ENCODE peak calls at places on chromosomes 16 and 17, in eight cellular contexts. T is A549, Y is ovary, M is heart left ventricle, F is esophagus squamous epithelium, Q is uterus, K is tibial nerve, U is transverse colon. C is an unnamed sample.

GRCh38 chr16:3715430-3715829 is 1.9 kb downstream of the TRAP1 start:
- DNase-seq in T (no peak), Y (no peak), M (no peak), F (no peak), Q (no peak), K (no peak), U (no peak), C (no peak)

GRCh38 chr16:85086347-85087291 is 25.7 kb downstream of the CIBAR2 start:
- DNase-seq in T (peak; percentile 95), Y (peak; percentile 69), M (peak; percentile 78), F (no peak), Q (peak; percentile 71), K (peak; percentile 68), U (peak; percentile 77), C (peak; percentile 88)

GRCh38 chr17:75457047-75457654 is 716 bp downstream of the TMEM94 start:
- DNase-seq in T (no peak), Y (peak; percentile 65), M (no peak), F (no peak), Q (peak; percentile 47), K (no peak), U (no peak), C (no peak)

GRCh38 chr17:17609121-17609520 is 17.6 kb upstream of the PEMT start:
- DNase-seq in T (no peak), Y (no peak), M (no peak), F (no peak), Q (no peak), K (no peak), U (no peak), C (no peak)

GRCh38 chr16:2238396-2239230 is 2.4 kb downstream of the DNASE1L2 start:
- DNase-seq in T (no peak), Y (no peak), M (no peak), F (no peak), Q (no peak), K (no peak), U (no peak), C (no peak)

GRCh38 chr17:49219987-49220386 is 9.5 kb downstream of the ABI3 start:
- DNase-seq in T (no peak), Y (no peak), M (no peak), F (no peak), Q (no peak), K (no peak), U (no peak), C (no peak)

GRCh38 chr16:17364319-17365210 is 106.2 kb downstream of the XYLT1 start:
- DNase-seq in T (no peak), Y (no peak), M (no peak), F (no peak), Q (peak; percentile 71), K (no peak), U (no peak), C (peak; percentile 63)

GRCh38 chr17:31699281-31699680 is 159.8 kb downstream of the COPRS start:
- DNase-seq in T (no peak), Y (no peak), M (no peak), F (no peak), Q (no peak), K (no peak), U (peak; percentile 41), C (no peak)

GRCh38 chr16:46916980-46917379 is 32.8 kb downstream of the GPT2 start:
- DNase-seq in T (peak; percentile 25), Y (no peak), M (no peak), F (no peak), Q (no peak), K (no peak), U (no peak), C (no peak)

GRCh38 chr17:14340968-14341412 is 40.1 kb downstream of the HS3ST3B1 start:
- DNase-seq in T (no peak), Y (no peak), M (no peak), F (no peak), Q (no peak), K (no peak), U (no peak), C (no peak)

GRCh38 chr16:4693956-4694663 is 748 bp downstream of the NUDT16L1 start:
- DNase-seq in T (peak; percentile 48), Y (peak; percentile 73), M (peak; percentile 71), F (no peak), Q (peak; percentile 74), K (no peak), U (peak; percentile 56), C (peak; percentile 75)

GRCh38 chr16:1474047-1474446 is 781 bp downstream of the CLCN7 start:
- DNase-seq in T (no peak), Y (no peak), M (no peak), F (no peak), Q (no peak), K (no peak), U (no peak), C (no peak)

GRCh38 chr17:68053237-68054030 is 17.9 kb downstream of the KPNA2 start:
- DNase-seq in T (no peak), Y (no peak), M (no peak), F (no peak), Q (peak; percentile 59), K (no peak), U (no peak), C (peak; percentile 53)

GRCh38 chr16:3467920-3468319 is 24.4 kb downstream of the NAA60 start:
- DNase-seq in T (no peak), Y (no peak), M (no peak), F (no peak), Q (no peak), K (no peak), U (no peak), C (no peak)

GRCh38 chr17:72618018-72618509 is 474.4 kb downstream of the SLC39A11 start:
- DNase-seq in T (no peak), Y (no peak), M (no peak), F (no peak), Q (no peak), K (no peak), U (peak; percentile 94), C (peak; percentile 94)

GRCh38 chr17:82338858-82339633 is 5.5 kb upstream of the SECTM1 start:
- DNase-seq in T (peak; percentile 94), Y (peak; percentile 63), M (no peak), F (no peak), Q (peak; percentile 75), K (no peak), U (peak; percentile 72), C (peak; percentile 81)
- TF ChIP-seq POLR2A in T (peak; percentile 29), Y (no peak), M (no peak), F (no peak), Q (no peak), K (no peak), U (peak; percentile 19), C (no peak)

DNA sequence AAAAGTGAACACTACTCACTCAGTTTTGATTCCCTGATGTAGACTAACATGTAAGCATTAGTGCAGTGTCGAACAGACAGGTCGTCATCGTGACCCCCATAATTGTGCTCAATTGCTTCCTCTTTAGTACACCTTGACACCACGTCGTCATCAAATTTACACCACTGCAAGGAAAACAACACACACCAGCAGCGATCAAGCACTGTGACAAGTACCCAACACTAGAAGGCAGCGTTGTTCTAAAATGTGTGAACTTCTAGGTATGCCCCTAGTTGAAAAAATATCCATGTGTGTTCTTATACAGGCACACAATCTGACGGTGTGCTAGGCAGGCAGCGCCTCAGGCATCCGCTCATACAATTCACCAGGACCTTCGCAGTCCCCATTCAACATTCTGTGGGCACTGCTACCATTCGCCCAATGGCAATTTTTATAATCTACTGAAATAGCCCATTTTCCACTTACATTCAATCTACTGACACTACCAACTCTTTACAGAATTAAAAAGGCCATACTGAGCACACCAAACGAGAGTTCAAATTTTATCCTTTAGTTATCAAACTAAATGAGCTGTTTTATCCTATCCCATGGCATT is 23.1 kb downstream of the LITAFD start:
- DNase-seq in T (peak; percentile 36), Y (no peak), M (no peak), F (no peak), Q (no peak), K (no peak), U (no peak), C (no peak)
- TF ChIP-seq CTCF in T (peak; percentile 27), Y (no peak), M (peak; percentile 43), F (peak; percentile 23), Q (no peak), K (no peak), U (peak; percentile 14), C (peak; percentile 49)

GRCh38 chr16:66746682-66747081 is 4.7 kb downstream of the DYNC1LI2 start:
- DNase-seq in T (no peak), Y (no peak), M (no peak), F (no peak), Q (no peak), K (no peak), U (no peak), C (no peak)

GRCh38 chr16:66742409-66742808 is 9.0 kb downstream of the DYNC1LI2 start:
- DNase-seq in T (no peak), Y (no peak), M (no peak), F (no peak), Q (no peak), K (no peak), U (no peak), C (no peak)

GRCh38 chr16:66750279-66751134 is 902 bp downstream of the DYNC1LI2 start:
- DNase-seq in T (no peak), Y (no peak), M (no peak), F (no peak), Q (no peak), K (no peak), U (no peak), C (no peak)

GRCh38 chr16:66741971-66742396 is 9.4 kb downstream of the DYNC1LI2 start:
- DNase-seq in T (no peak), Y (no peak), M (no peak), F (no peak), Q (no peak), K (no peak), U (no peak), C (no peak)

DNA sequence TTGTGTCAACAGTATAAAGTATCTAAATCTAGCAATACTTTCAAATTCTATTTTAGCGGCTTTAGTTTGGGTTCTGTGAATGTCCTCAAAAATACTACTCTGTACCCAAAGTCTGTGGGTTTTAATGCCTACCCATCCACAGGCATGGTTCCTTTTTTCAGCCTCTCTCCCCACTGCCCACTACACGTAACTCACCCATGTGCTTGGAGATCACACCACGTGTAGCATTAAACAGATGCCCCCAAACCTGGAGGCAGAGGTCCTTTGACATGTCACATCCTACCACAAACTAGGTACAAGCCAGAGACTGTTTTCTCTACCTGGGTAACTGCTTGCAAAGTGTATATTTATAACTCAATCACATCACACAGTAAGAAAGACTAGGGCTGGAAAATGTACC is 5.4 kb downstream of the DYNC1LI2 start:
- DNase-seq in T (no peak), Y (no peak), M (no peak), F (no peak), Q (no peak), K (no peak), U (no peak), C (no peak)
- H3K4me1 ChIP-seq in T (peaks cover 33% of the 10 kb centered on the region), Y (peaks cover 9% of the 10 kb centered on the region), M (peaks cover 21% of the 10 kb centered on the region), F (peaks cover 37% of the 10 kb centered on the region), Q (peaks cover 10% of the 10 kb centered on the region), K (peaks cover 44% of the 10 kb centered on the region), U (peaks cover 52% of the 10 kb centered on the region), C (no peaks in the 10 kb centered on the region)

DNA sequence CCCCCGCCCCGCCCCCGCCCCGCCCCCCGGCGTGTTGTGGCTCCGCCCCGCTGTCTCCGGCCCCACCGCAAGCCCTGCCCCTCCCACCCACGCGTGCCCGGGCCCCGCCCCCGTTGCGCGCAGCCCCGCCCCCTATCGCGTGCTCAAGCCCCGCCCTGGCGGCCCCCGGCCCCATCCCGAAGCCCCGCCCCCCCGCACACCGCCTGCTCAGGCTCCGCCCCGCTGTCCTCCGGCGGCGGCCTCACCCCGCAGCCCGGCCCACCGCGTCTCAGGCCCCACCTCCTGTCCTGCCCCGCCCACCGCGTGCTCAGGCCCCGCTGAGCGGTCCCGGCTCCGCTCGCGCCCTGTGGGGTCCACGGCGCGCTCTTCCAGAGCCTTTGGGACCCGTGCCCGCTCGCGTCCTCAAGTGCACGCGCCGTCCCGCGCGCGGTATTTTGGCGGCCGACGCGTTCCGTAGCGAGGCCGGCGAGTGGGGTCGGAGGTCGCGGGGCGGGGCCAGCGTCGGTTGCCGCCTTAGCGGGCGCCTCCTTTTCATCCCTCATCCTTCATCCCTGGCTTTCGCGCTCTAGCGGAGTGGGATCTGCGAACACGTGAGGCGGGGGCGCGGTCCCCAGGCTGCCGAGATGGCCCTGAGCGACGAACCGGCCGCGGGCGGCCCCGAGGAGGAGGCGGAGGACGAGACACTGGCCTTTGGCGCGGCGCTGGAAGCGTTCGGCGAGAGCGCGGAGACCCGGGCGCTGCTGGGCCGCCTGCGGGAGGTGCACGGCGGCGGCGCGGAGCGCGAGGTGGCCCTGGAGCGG is at the start of gene TBCD:
- DNase-seq in T (peak; percentile 90), Y (peak; percentile 96), M (peak; percentile 94), F (no peak), Q (peak; percentile 87), K (peak; percentile 74), U (peak; percentile 89), C (peak; percentile 93)
- TF ChIP-seq POLR2A in T (peak; percentile 54), Y (peak; percentile 44), M (peak; percentile 56), F (peak; percentile 21), Q (peak; percentile 47), K (no peak), U (peak; percentile 27), C (peak; percentile 43)

C was measured in Peyer's patch.